ENCODE peak calls at places on chromosomes 11 and 22, in seven cellular contexts. H is IMR-90, L is PC-9, C is thoracic aorta, O is suprapubic skin, Y is SK-N-SH, Z is cardiac muscle cell. P is an unnamed sample. For H3K36me3, the result is how much of the 10 kb centered on the place peaks cover.

GRCh38 chr11:26286472-26287066 is 45.4 kb upstream of the ANO3 start:
- DNase-seq in L (no peak), C (no peak), H (peak), Y (peak), Z (peak), O (no peak), P (peak)

GRCh38 chr11:76056881-76057280 is 149.4 kb downstream of the WNT11 start:
- DNase-seq in L (no peak), Y (no peak), C (no peak), H (no peak), O (no peak), Z (no peak), P (no peak)

GRCh38 chr11:9688716-9689511 is 25.0 kb downstream of the SWAP70 start:
- DNase-seq in L (no peak), Z (peak), Y (peak), C (no peak), H (peak), O (no peak), P (peak)

GRCh38 chr22:29004647-29005371 is 56.8 kb downstream of the C22orf31 start:
- DNase-seq in L (no peak), H (peak), Y (peak), Z (peak), O (no peak), C (no peak), P (no peak)

GRCh38 chr11:101323997-101324396 is 194.4 kb upstream of the PGR start:
- DNase-seq in L (no peak), O (no peak), H (no peak), Z (peak), Y (no peak), C (no peak), P (no peak)

GRCh38 chr11:80096736-80097135 is 655.9 kb upstream of the TENM4 start:
- DNase-seq in H (peak), O (no peak), Z (no peak), L (no peak), Y (no peak), C (no peak), P (peak)

GRCh38 chr11:13883042-13883441 is 79.5 kb upstream of the SPON1 start:
- DNase-seq in H (no peak), C (no peak), Z (peak), O (no peak), Y (no peak), L (no peak), P (no peak)

GRCh38 chr11:48003926-48004325 is 23.6 kb downstream of the PTPRJ start:
- DNase-seq in H (no peak), C (no peak), Y (no peak), Z (no peak), O (no peak), L (no peak), P (no peak)

GRCh38 chr22:19120829-19121630 is 1.2 kb downstream of the DGCR2 start:
- DNase-seq in C (no peak), L (peak), Z (peak), Y (no peak), O (no peak), H (peak), P (peak)

GRCh38 chr11:124934862-124935547 is 842 bp downstream of the HEPACAM start:
- DNase-seq in H (peak), C (no peak), O (no peak), L (no peak), Y (no peak), Z (no peak), P (peak)

GRCh38 chr22:19430890-19431541 is 517 bp downstream of the HIRA start:
- DNase-seq in C (no peak), H (peak), L (no peak), Z (peak), O (no peak), Y (peak), P (no peak)

GRCh38 chr22:34236527-34236926 is 316.3 kb upstream of the LARGE1 start:
- DNase-seq in H (no peak), C (no peak), Z (no peak), L (no peak), O (no peak), Y (no peak), P (no peak)

GRCh38 chr22:21736084-21736642 is 569 bp upstream of the YPEL1 start:
- DNase-seq in H (no peak), C (no peak), O (no peak), Y (no peak), L (no peak), Z (no peak), P (no peak)
- H3K4me3 ChIP-seq in H (peak), C (peak), O (peak), Y (peak), L (no peak), Z (peak), P (peak)

GRCh38 chr11:68408512-68408911 is 52.0 kb upstream of the PPP6R3 start:
- DNase-seq in Y (no peak), L (no peak), H (no peak), C (no peak), Z (no peak), O (no peak), P (no peak)

GRCh38 chr11:68412593-68413475 is 47.7 kb upstream of the PPP6R3 start:
- DNase-seq in O (no peak), L (no peak), Y (no peak), H (peak), Z (no peak), C (no peak), P (no peak)

GRCh38 chr11:68413591-68413999 is 47.0 kb upstream of the PPP6R3 start:
- DNase-seq in H (no peak), C (no peak), Y (no peak), Z (no peak), O (no peak), L (no peak), P (no peak)

GRCh38 chr11:68409748-68410344 is 50.7 kb upstream of the PPP6R3 start:
- DNase-seq in Z (no peak), L (no peak), O (no peak), Y (no peak), H (no peak), C (no peak), P (no peak)

DNA sequence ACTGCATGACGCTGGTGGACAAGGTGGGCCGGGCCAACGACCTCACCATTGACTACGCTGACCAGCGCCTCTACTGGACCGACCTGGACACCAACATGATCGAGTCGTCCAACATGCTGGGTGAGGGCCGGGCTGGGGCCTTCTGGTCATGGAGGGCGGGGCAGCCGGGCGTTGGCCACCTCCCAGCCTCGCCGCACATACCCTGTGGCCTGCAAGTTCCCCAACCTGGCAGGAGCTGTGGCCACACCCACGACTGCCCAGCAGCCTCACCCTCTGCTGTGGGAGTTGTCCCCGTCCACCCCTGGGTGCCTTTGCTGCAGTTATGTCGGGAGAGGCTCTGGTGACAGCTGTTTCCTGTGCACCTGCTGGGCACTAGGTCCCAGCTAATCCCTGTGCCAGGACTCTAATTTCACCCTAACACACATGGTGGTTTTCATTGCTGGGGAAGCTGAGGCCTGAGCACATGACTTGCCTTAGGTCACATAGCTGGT is 49.0 kb upstream of the PPP6R3 start:
- DNase-seq in O (no peak), H (no peak), Y (no peak), C (no peak), L (no peak), Z (no peak), P (no peak)
- H3K36me3 ChIP-seq in O (half or more), H (half or more), Y (under half), C (half or more), L (under half), Z (under half), P (under half)

GRCh38 chr22:30865656-30866055 is 102.9 kb downstream of the MORC2 start:
- DNase-seq in H (no peak), C (no peak), L (no peak), O (peak), Y (peak), Z (no peak), P (no peak)
- H3K4me3 ChIP-seq in H (no peak), C (no peak), L (no peak), O (no peak), Y (no peak), Z (no peak), P (no peak)

DNA sequence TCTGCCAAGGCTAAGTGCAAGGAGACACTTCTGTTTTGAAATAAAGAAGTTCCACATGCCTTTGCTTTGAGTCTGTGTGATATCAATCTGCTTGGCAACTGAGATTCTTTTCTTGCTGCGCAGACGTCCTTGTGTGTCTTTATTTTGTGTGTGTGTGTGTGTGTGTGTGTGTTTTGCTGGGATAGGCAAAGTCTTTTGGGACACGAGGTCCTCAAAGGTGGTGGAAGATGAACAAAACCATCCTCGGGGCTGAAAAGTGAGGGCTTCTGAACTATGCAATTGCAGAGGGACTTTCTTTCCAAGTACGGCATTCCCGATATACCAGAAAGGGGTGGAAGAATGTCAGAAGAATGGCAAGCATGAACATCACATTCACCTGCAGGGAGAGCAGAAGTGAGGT is 17.1 kb upstream of the PRG2 start:
- DNase-seq in L (no peak), O (no peak), Z (no peak), Y (no peak), C (no peak), H (no peak), P (no peak)
- H3K36me3 ChIP-seq in L (under half), O (half or more), Z (under half), Y (under half), C (under half), H (under half), P (under half)

DNA sequence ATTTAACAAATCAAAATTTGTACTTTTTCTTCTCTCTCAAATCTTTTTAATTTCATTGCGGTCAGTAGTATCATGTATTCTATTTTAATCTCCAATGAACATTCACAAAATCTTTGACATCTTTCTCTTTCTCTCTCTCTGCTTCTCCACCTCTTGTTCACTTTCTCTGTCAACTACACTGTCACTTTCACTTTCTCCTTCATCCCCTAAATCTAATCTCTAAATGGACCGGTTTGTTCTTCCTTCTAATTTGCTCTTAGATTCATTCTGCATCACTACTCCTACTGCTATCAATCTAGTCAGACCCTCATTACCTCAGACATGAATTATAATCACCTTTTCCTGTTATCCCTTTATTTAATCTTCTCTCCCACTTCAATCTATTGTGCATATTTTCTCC is 18.6 kb downstream of the CCDC73 start:
- DNase-seq in C (no peak), H (no peak), Y (no peak), L (no peak), Z (no peak), O (no peak), P (no peak)
- H3K4me3 ChIP-seq in C (no peak), H (no peak), Y (no peak), L (no peak), Z (no peak), O (no peak), P (no peak)

P was measured in brain microvascular endothelial cell.